ENCODE peak calls at places on chromosomes 2 and 18, in seven cellular contexts. One of them, this sample, is unnamed.

GRCh38 chr2:239264838-239265651 is 135.8 kb downstream of the HDAC4 start:
- DNase-seq in activated CD8-positive, alpha-beta T cell treated with anti-CD3 and anti-CD28 coated beads for 36 hours: peak; percentile 79
- DNase-seq in endothelial cell: no peak
- DNase-seq in activated CD4-positive, CD25-positive, alpha-beta regulatory T cell: peak; percentile 45
- DNase-seq in H54: peak; percentile 86
- DNase-seq in SW 1271: no peak
- DNase-seq in CD4-positive, CD25-positive, alpha-beta regulatory T cell: peak; percentile 83
- DNase-seq in this sample: no peak

GRCh38 chr2:223580951-223581350 is 21.2 kb downstream of the SCG2 start:
- DNase-seq in H54: peak; percentile 21
- DNase-seq in SW 1271: no peak
- DNase-seq in activated CD8-positive, alpha-beta T cell treated with anti-CD3 and anti-CD28 coated beads for 36 hours: no peak
- DNase-seq in endothelial cell: no peak
- DNase-seq in activated CD4-positive, CD25-positive, alpha-beta regulatory T cell: no peak
- DNase-seq in CD4-positive, CD25-positive, alpha-beta regulatory T cell: no peak
- DNase-seq in this sample: no peak

GRCh38 chr2:28566441-28567075 is 70.7 kb downstream of the PLB1 start:
- DNase-seq in endothelial cell: peak; percentile 95
- DNase-seq in SW 1271: peak; percentile 38
- DNase-seq in activated CD4-positive, CD25-positive, alpha-beta regulatory T cell: peak; percentile 83
- DNase-seq in activated CD8-positive, alpha-beta T cell treated with anti-CD3 and anti-CD28 coated beads for 36 hours: peak; percentile 91
- DNase-seq in H54: peak; percentile 84
- DNase-seq in CD4-positive, CD25-positive, alpha-beta regulatory T cell: peak; percentile 89
- DNase-seq in this sample: peak; percentile 96

GRCh38 chr2:70789304-70790078 is 952 bp downstream of the FIGLA start:
- DNase-seq in activated CD4-positive, CD25-positive, alpha-beta regulatory T cell: peak; percentile 3
- DNase-seq in CD4-positive, CD25-positive, alpha-beta regulatory T cell: peak; percentile 33
- DNase-seq in endothelial cell: peak; percentile 82
- DNase-seq in H54: no peak
- DNase-seq in SW 1271: peak; percentile 8
- DNase-seq in activated CD8-positive, alpha-beta T cell treated with anti-CD3 and anti-CD28 coated beads for 36 hours: peak; percentile 87
- DNase-seq in this sample: no peak

GRCh38 chr2:148971547-148971946 is 67.0 kb upstream of the LYPD6B start:
- DNase-seq in activated CD4-positive, CD25-positive, alpha-beta regulatory T cell: no peak
- DNase-seq in endothelial cell: no peak
- DNase-seq in CD4-positive, CD25-positive, alpha-beta regulatory T cell: no peak
- DNase-seq in SW 1271: no peak
- DNase-seq in activated CD8-positive, alpha-beta T cell treated with anti-CD3 and anti-CD28 coated beads for 36 hours: no peak
- DNase-seq in H54: no peak
- DNase-seq in this sample: no peak

GRCh38 chr2:113142290-113142689 is 14.9 kb downstream of the IL1RN start:
- DNase-seq in SW 1271: no peak
- DNase-seq in H54: no peak
- DNase-seq in activated CD4-positive, CD25-positive, alpha-beta regulatory T cell: no peak
- DNase-seq in endothelial cell: no peak
- DNase-seq in activated CD8-positive, alpha-beta T cell treated with anti-CD3 and anti-CD28 coated beads for 36 hours: no peak
- DNase-seq in CD4-positive, CD25-positive, alpha-beta regulatory T cell: no peak
- DNase-seq in this sample: no peak

GRCh38 chr2:49403722-49404507 is 249.6 kb upstream of the FSHR start:
- DNase-seq in activated CD8-positive, alpha-beta T cell treated with anti-CD3 and anti-CD28 coated beads for 36 hours: no peak
- DNase-seq in H54: no peak
- DNase-seq in activated CD4-positive, CD25-positive, alpha-beta regulatory T cell: no peak
- DNase-seq in SW 1271: no peak
- DNase-seq in endothelial cell: no peak
- DNase-seq in CD4-positive, CD25-positive, alpha-beta regulatory T cell: no peak
- DNase-seq in this sample: no peak

GRCh38 chr2:48530033-48530804 is at the start of gene STON1:
- DNase-seq in CD4-positive, CD25-positive, alpha-beta regulatory T cell: peak; percentile 9
- DNase-seq in endothelial cell: peak; percentile 16
- DNase-seq in SW 1271: no peak
- DNase-seq in activated CD8-positive, alpha-beta T cell treated with anti-CD3 and anti-CD28 coated beads for 36 hours: peak; percentile 12
- DNase-seq in H54: peak; percentile 54
- DNase-seq in activated CD4-positive, CD25-positive, alpha-beta regulatory T cell: no peak
- DNase-seq in this sample: no peak

GRCh38 chr2:58515827-58516574 is 274.9 kb upstream of the FANCL start:
- DNase-seq in SW 1271: no peak
- DNase-seq in endothelial cell: no peak
- DNase-seq in CD4-positive, CD25-positive, alpha-beta regulatory T cell: no peak
- DNase-seq in H54: no peak
- DNase-seq in activated CD8-positive, alpha-beta T cell treated with anti-CD3 and anti-CD28 coated beads for 36 hours: peak; percentile 34
- DNase-seq in activated CD4-positive, CD25-positive, alpha-beta regulatory T cell: no peak
- DNase-seq in this sample: no peak

GRCh38 chr2:156399224-156399949 is 36.8 kb upstream of the GPD2 start:
- DNase-seq in H54: no peak
- DNase-seq in SW 1271: no peak
- DNase-seq in CD4-positive, CD25-positive, alpha-beta regulatory T cell: no peak
- DNase-seq in activated CD4-positive, CD25-positive, alpha-beta regulatory T cell: no peak
- DNase-seq in activated CD8-positive, alpha-beta T cell treated with anti-CD3 and anti-CD28 coated beads for 36 hours: no peak
- DNase-seq in endothelial cell: no peak
- DNase-seq in this sample: no peak

GRCh38 chr18:42053188-42053781 is 98.3 kb downstream of the PIK3C3 start:
- DNase-seq in SW 1271: no peak
- DNase-seq in endothelial cell: peak; percentile 66
- DNase-seq in activated CD8-positive, alpha-beta T cell treated with anti-CD3 and anti-CD28 coated beads for 36 hours: peak; percentile 58
- DNase-seq in activated CD4-positive, CD25-positive, alpha-beta regulatory T cell: peak; percentile 10
- DNase-seq in H54: no peak
- DNase-seq in CD4-positive, CD25-positive, alpha-beta regulatory T cell: peak; percentile 47
- DNase-seq in this sample: no peak

GRCh38 chr2:98757904-98758421 is 27.0 kb upstream of the MGAT4A start:
- DNase-seq in SW 1271: no peak
- DNase-seq in endothelial cell: no peak
- DNase-seq in activated CD8-positive, alpha-beta T cell treated with anti-CD3 and anti-CD28 coated beads for 36 hours: peak; percentile 73
- DNase-seq in H54: peak; percentile 54
- DNase-seq in CD4-positive, CD25-positive, alpha-beta regulatory T cell: peak; percentile 54
- DNase-seq in activated CD4-positive, CD25-positive, alpha-beta regulatory T cell: peak; percentile 15
- DNase-seq in this sample: no peak

GRCh38 chr2:120390381-120391055 is 44.6 kb downstream of the INHBB start:
- DNase-seq in endothelial cell: no peak
- DNase-seq in CD4-positive, CD25-positive, alpha-beta regulatory T cell: no peak
- DNase-seq in SW 1271: no peak
- DNase-seq in H54: no peak
- DNase-seq in activated CD8-positive, alpha-beta T cell treated with anti-CD3 and anti-CD28 coated beads for 36 hours: no peak
- DNase-seq in activated CD4-positive, CD25-positive, alpha-beta regulatory T cell: no peak
- DNase-seq in this sample: peak; percentile 80

GRCh38 chr2:212226114-212226513 is 312.5 kb downstream of the ERBB4 start:
- DNase-seq in endothelial cell: no peak
- DNase-seq in activated CD4-positive, CD25-positive, alpha-beta regulatory T cell: no peak
- DNase-seq in SW 1271: no peak
- DNase-seq in activated CD8-positive, alpha-beta T cell treated with anti-CD3 and anti-CD28 coated beads for 36 hours: no peak
- DNase-seq in H54: no peak
- DNase-seq in CD4-positive, CD25-positive, alpha-beta regulatory T cell: no peak
- DNase-seq in this sample: no peak